ENCODE peak calls at places on chromosomes 6 and 20, in eight cellular contexts. One of them, this sample, is unnamed.

GRCh38 chr20:44180814-44181213 is 6.2 kb downstream of the JPH2 start:
- DNase-seq in lower lobe of right lung: no peak
- DNase-seq in D341Med: no peak
- DNase-seq in kidney tubule cell: no peak
- DNase-seq in neural crest cell: no peak
- DNase-seq in endodermal cell: peak
- DNase-seq in esophagus squamous epithelium: no peak
- DNase-seq in LHCN-M2: peak
- DNase-seq in this sample: no peak

GRCh38 chr6:54706844-54707243 is 139.7 kb upstream of the FAM83B start:
- DNase-seq in esophagus squamous epithelium: no peak
- DNase-seq in kidney tubule cell: no peak
- DNase-seq in D341Med: no peak
- DNase-seq in LHCN-M2: no peak
- DNase-seq in neural crest cell: no peak
- DNase-seq in lower lobe of right lung: no peak
- DNase-seq in endodermal cell: no peak
- DNase-seq in this sample: no peak

GRCh38 chr20:35871311-35871771 is 83.0 kb downstream of the SCAND1 start:
- DNase-seq in kidney tubule cell: no peak
- DNase-seq in endodermal cell: no peak
- DNase-seq in esophagus squamous epithelium: no peak
- DNase-seq in neural crest cell: no peak
- DNase-seq in lower lobe of right lung: no peak
- DNase-seq in D341Med: no peak
- DNase-seq in LHCN-M2: peak
- DNase-seq in this sample: peak

GRCh38 chr6:147970970-147971369 is 371.7 kb upstream of the SASH1 start:
- DNase-seq in LHCN-M2: no peak
- DNase-seq in D341Med: no peak
- DNase-seq in endodermal cell: no peak
- DNase-seq in esophagus squamous epithelium: no peak
- DNase-seq in lower lobe of right lung: no peak
- DNase-seq in kidney tubule cell: no peak
- DNase-seq in neural crest cell: no peak
- DNase-seq in this sample: peak

GRCh38 chr20:23244916-23245552 is 105.6 kb upstream of the NXT1 start:
- DNase-seq in endodermal cell: no peak
- DNase-seq in lower lobe of right lung: no peak
- DNase-seq in esophagus squamous epithelium: no peak
- DNase-seq in neural crest cell: no peak
- DNase-seq in kidney tubule cell: no peak
- DNase-seq in D341Med: no peak
- DNase-seq in LHCN-M2: no peak
- DNase-seq in this sample: no peak

GRCh38 chr6:46733410-46733809 is 1.8 kb downstream of the PLA2G7 start:
- DNase-seq in neural crest cell: no peak
- DNase-seq in D341Med: no peak
- DNase-seq in lower lobe of right lung: no peak
- DNase-seq in esophagus squamous epithelium: no peak
- DNase-seq in LHCN-M2: no peak
- DNase-seq in endodermal cell: no peak
- DNase-seq in kidney tubule cell: peak
- DNase-seq in this sample: no peak

GRCh38 chr20:59351148-59352040 is 51.0 kb downstream of the EDN3 start:
- DNase-seq in kidney tubule cell: peak
- DNase-seq in neural crest cell: no peak
- DNase-seq in esophagus squamous epithelium: no peak
- DNase-seq in lower lobe of right lung: no peak
- DNase-seq in D341Med: no peak
- DNase-seq in LHCN-M2: no peak
- DNase-seq in endodermal cell: no peak
- DNase-seq in this sample: peak

GRCh38 chr6:122609881-122610689 is at the start of gene PKIB:
- DNase-seq in endodermal cell: peak
- DNase-seq in D341Med: peak
- DNase-seq in kidney tubule cell: peak
- DNase-seq in lower lobe of right lung: peak
- DNase-seq in neural crest cell: peak
- DNase-seq in LHCN-M2: peak
- DNase-seq in esophagus squamous epithelium: no peak
- DNase-seq in this sample: peak

GRCh38 chr20:13877789-13878188 is 93.0 kb downstream of the NDUFAF5 start:
- DNase-seq in endodermal cell: no peak
- DNase-seq in neural crest cell: no peak
- DNase-seq in lower lobe of right lung: no peak
- DNase-seq in LHCN-M2: no peak
- DNase-seq in D341Med: no peak
- DNase-seq in kidney tubule cell: no peak
- DNase-seq in esophagus squamous epithelium: no peak
- DNase-seq in this sample: no peak

GRCh38 chr6:125273965-125274364 is 27.8 kb downstream of the HDDC2 start:
- DNase-seq in neural crest cell: no peak
- DNase-seq in D341Med: no peak
- DNase-seq in lower lobe of right lung: no peak
- DNase-seq in esophagus squamous epithelium: no peak
- DNase-seq in kidney tubule cell: peak
- DNase-seq in endodermal cell: no peak
- DNase-seq in LHCN-M2: peak
- DNase-seq in this sample: peak

GRCh38 chr6:128249429-128249828 is 271.0 kb downstream of the PTPRK start:
- DNase-seq in LHCN-M2: no peak
- DNase-seq in esophagus squamous epithelium: no peak
- DNase-seq in kidney tubule cell: no peak
- DNase-seq in endodermal cell: no peak
- DNase-seq in D341Med: no peak
- DNase-seq in neural crest cell: no peak
- DNase-seq in lower lobe of right lung: no peak
- DNase-seq in this sample: no peak

GRCh38 chr20:16574656-16575355 is 1.6 kb upstream of the KIF16B start:
- DNase-seq in lower lobe of right lung: peak
- DNase-seq in endodermal cell: peak
- DNase-seq in kidney tubule cell: peak
- DNase-seq in neural crest cell: peak
- DNase-seq in esophagus squamous epithelium: peak
- DNase-seq in LHCN-M2: peak
- DNase-seq in D341Med: peak
- DNase-seq in this sample: peak

GRCh38 chr6:63441266-63441956 is 121.6 kb upstream of the LGSN start:
- DNase-seq in endodermal cell: peak
- DNase-seq in lower lobe of right lung: no peak
- DNase-seq in neural crest cell: no peak
- DNase-seq in LHCN-M2: no peak
- DNase-seq in D341Med: no peak
- DNase-seq in kidney tubule cell: no peak
- DNase-seq in esophagus squamous epithelium: no peak
- DNase-seq in this sample: no peak

GRCh38 chr6:109922851-109923250 is 55.3 kb upstream of the GPR6 start:
- DNase-seq in endodermal cell: no peak
- DNase-seq in neural crest cell: no peak
- DNase-seq in kidney tubule cell: no peak
- DNase-seq in lower lobe of right lung: no peak
- DNase-seq in D341Med: no peak
- DNase-seq in LHCN-M2: no peak
- DNase-seq in esophagus squamous epithelium: no peak
- DNase-seq in this sample: no peak

GRCh38 chr6:111184827-111185567 is 97.7 kb downstream of the SLC16A10 start:
- DNase-seq in esophagus squamous epithelium: no peak
- DNase-seq in endodermal cell: no peak
- DNase-seq in D341Med: no peak
- DNase-seq in kidney tubule cell: peak
- DNase-seq in lower lobe of right lung: no peak
- DNase-seq in LHCN-M2: no peak
- DNase-seq in neural crest cell: no peak
- DNase-seq in this sample: no peak

GRCh38 chr6:30836431-30836866 is 47.9 kb upstream of the DDR1 start:
- DNase-seq in lower lobe of right lung: no peak
- DNase-seq in neural crest cell: no peak
- DNase-seq in esophagus squamous epithelium: no peak
- DNase-seq in kidney tubule cell: no peak
- DNase-seq in D341Med: no peak
- DNase-seq in LHCN-M2: peak
- DNase-seq in endodermal cell: no peak
- DNase-seq in this sample: no peak

GRCh38 chr20:3635346-3635745 is 27.9 kb downstream of the GFRA4 start:
- DNase-seq in esophagus squamous epithelium: no peak
- DNase-seq in lower lobe of right lung: no peak
- DNase-seq in endodermal cell: no peak
- DNase-seq in neural crest cell: no peak
- DNase-seq in LHCN-M2: no peak
- DNase-seq in D341Med: no peak
- DNase-seq in kidney tubule cell: no peak
- DNase-seq in this sample: no peak

GRCh38 chr6:154861825-154862224 is 128.6 kb downstream of the SCAF8 start:
- DNase-seq in D341Med: no peak
- DNase-seq in endodermal cell: no peak
- DNase-seq in neural crest cell: no peak
- DNase-seq in kidney tubule cell: no peak
- DNase-seq in LHCN-M2: no peak
- DNase-seq in esophagus squamous epithelium: no peak
- DNase-seq in lower lobe of right lung: no peak
- DNase-seq in this sample: no peak

GRCh38 chr6:77466055-77467028 is 3.1 kb upstream of the HTR1B start:
- DNase-seq in LHCN-M2: peak
- DNase-seq in esophagus squamous epithelium: no peak
- DNase-seq in lower lobe of right lung: peak
- DNase-seq in endodermal cell: peak
- DNase-seq in kidney tubule cell: peak
- DNase-seq in D341Med: peak
- DNase-seq in neural crest cell: peak
- DNase-seq in this sample: peak

GRCh38 chr6:148021715-148022114 is 320.9 kb upstream of the SASH1 start:
- DNase-seq in kidney tubule cell: peak
- DNase-seq in D341Med: no peak
- DNase-seq in endodermal cell: peak
- DNase-seq in LHCN-M2: no peak
- DNase-seq in esophagus squamous epithelium: no peak
- DNase-seq in lower lobe of right lung: peak
- DNase-seq in neural crest cell: no peak
- DNase-seq in this sample: no peak

GRCh38 chr20:19750907-19751636 is 7.0 kb upstream of the RIN2 start:
- DNase-seq in esophagus squamous epithelium: no peak
- DNase-seq in kidney tubule cell: no peak
- DNase-seq in endodermal cell: no peak
- DNase-seq in neural crest cell: no peak
- DNase-seq in lower lobe of right lung: no peak
- DNase-seq in LHCN-M2: no peak
- DNase-seq in D341Med: no peak
- DNase-seq in this sample: peak